ENCODE peak calls at places on chromosome 22, in seven cellular contexts. Q, U, O, I, A, W and T are unnamed samples.

GRCh38 chr22:50525991-50526848 is 822 bp upstream of the SCO2 start:
- DNase-seq in W (peak; percentile 74), A (peak; percentile 66), U (peak; percentile 74), O (peak; percentile 74), I (peak; percentile 71), Q (peak; percentile 97), T (peak; percentile 88)

GRCh38 chr22:24696551-24697001 is 77.9 kb downstream of the PIWIL3 start:
- DNase-seq in W (no peak), U (no peak), I (no peak), O (no peak), Q (peak; percentile 33), A (no peak), T (peak; percentile 63)

GRCh38 chr22:48197189-48197690 is 1434.8 kb downstream of the TBC1D22A start:
- DNase-seq in I (no peak), W (no peak), Q (no peak), U (no peak), A (no peak), O (no peak), T (no peak)

GRCh38 chr22:49899530-49899929 is 18.7 kb downstream of the ALG12 start:
- DNase-seq in A (no peak), U (no peak), O (no peak), Q (no peak), I (no peak), W (no peak), T (no peak)

GRCh38 chr22:21681566-21682370 is 16.0 kb downstream of the PPIL2 start:
- DNase-seq in U (no peak), W (peak; percentile 15), Q (no peak), I (no peak), O (no peak), A (no peak), T (peak; percentile 32)

GRCh38 chr22:38317995-38318715 is 922 bp upstream of the CSNK1E start:
- DNase-seq in A (peak; percentile 65), Q (no peak), I (peak; percentile 95), U (peak; percentile 80), O (peak; percentile 85), W (no peak), T (peak; percentile 67)

GRCh38 chr22:43053176-43053575 is 36.0 kb downstream of the TTLL1 start:
- DNase-seq in Q (peak; percentile 80), A (no peak), O (no peak), U (peak; percentile 83), W (no peak), I (no peak), T (peak; percentile 66)

GRCh38 chr22:42901790-42902508 is 44.9 kb upstream of the ARFGAP3 start:
- DNase-seq in A (no peak), Q (peak; percentile 68), O (no peak), I (no peak), U (no peak), W (no peak), T (no peak)

GRCh38 chr22:19851291-19852176 is 3.1 kb downstream of the GNB1L start:
- DNase-seq in U (no peak), A (no peak), O (no peak), Q (peak; percentile 27), W (no peak), I (no peak), T (no peak)

GRCh38 chr22:24066872-24067271 is 55.8 kb downstream of the CABIN1 start:
- DNase-seq in U (no peak), A (no peak), W (no peak), O (no peak), I (no peak), Q (no peak), T (no peak)

GRCh38 chr22:22060200-22061084 is 77.9 kb upstream of the TOP3B start:
- DNase-seq in Q (peak; percentile 90), O (peak; percentile 44), U (peak; percentile 75), A (no peak), W (no peak), I (peak; percentile 44), T (peak; percentile 96)

GRCh38 chr22:43128928-43129424 is 14.2 kb downstream of the MCAT start:
- DNase-seq in Q (peak; percentile 91), I (no peak), O (no peak), A (peak; percentile 20), U (no peak), W (no peak), T (no peak)

GRCh38 chr22:31829505-31829904 is 75.7 kb downstream of the DEPDC5 start:
- DNase-seq in I (peak; percentile 68), A (no peak), O (peak; percentile 81), U (no peak), Q (no peak), W (no peak), T (no peak)